ENCODE peak calls at places on chromosomes 4 and X, in five cellular contexts. P is lower leg skin; Q is hypothalamus; T is BJ; X is stimulated activated CD8-positive, alpha-beta memory T cell treated with anti-CD3 and anti-CD28 coated beads, Interleukin-15, amount 100 ng/mL, for 24 hours. I is an unnamed sample.

GRCh38 chr4:128512161-128512560 is 224.5 kb upstream of the PGRMC2 start:
- DNase-seq in P (no peak), X (no peak), T (no peak), Q (no peak), I (no peak)

GRCh38 chrX:118216488-118216887 is 99.9 kb upstream of the KLHL13 start:
- DNase-seq in X (no peak), P (no peak), T (no peak), Q (no peak), I (peak)

GRCh38 chrX:285076-285677 is 4.0 kb downstream of the PLCXD1 start:
- DNase-seq in X (no peak), Q (no peak), P (no peak), T (no peak), I (no peak)

GRCh38 chr4:45646885-45647598 is 476.8 kb downstream of the GABRG1 start:
- DNase-seq in Q (no peak), X (no peak), P (no peak), T (no peak), I (no peak)

GRCh38 chrX:37608156-37608555 is 36.7 kb downstream of the LANCL3 start:
- DNase-seq in X (no peak), P (no peak), T (no peak), Q (no peak), I (no peak)

GRCh38 chrX:72107320-72107719 is 24.4 kb downstream of the RTL5 start:
- DNase-seq in T (no peak), P (no peak), X (no peak), Q (no peak), I (no peak)

GRCh38 chr4:182240161-182241130 is 2.8 kb upstream of the TENM3 start:
- DNase-seq in Q (no peak), X (no peak), P (no peak), T (peak), I (no peak)

GRCh38 chr4:184899261-184900134 is 73.7 kb upstream of the ACSL1 start:
- DNase-seq in T (no peak), P (peak), Q (no peak), X (no peak), I (no peak)

GRCh38 chrX:108699368-108699767 is 37.0 kb downstream of the IRS4 start:
- DNase-seq in T (no peak), X (no peak), P (no peak), Q (no peak), I (no peak)

GRCh38 chrX:152601848-152602616 is 35.7 kb upstream of the GABRQ start:
- DNase-seq in P (no peak), Q (no peak), X (no peak), T (no peak), I (peak)

GRCh38 chr4:110540606-110541440 is 64.9 kb downstream of the ENPEP start:
- DNase-seq in X (no peak), T (peak), P (no peak), Q (no peak), I (no peak)

GRCh38 chrX:38800981-38801845 is at the start of gene MID1IP1:
- DNase-seq in Q (peak), X (no peak), T (peak), P (peak), I (peak)

GRCh38 chrX:10110984-10111363 is 45.8 kb upstream of the CLCN4 start:
- DNase-seq in X (peak), Q (no peak), P (no peak), T (no peak), I (no peak)

GRCh38 chr4:186144180-186144579 is 39.7 kb downstream of the FAM149A start:
- DNase-seq in P (no peak), Q (no peak), T (no peak), X (no peak), I (no peak)

GRCh38 chr4:74675673-74676279 is 118.5 kb downstream of the BTC start:
- DNase-seq in X (no peak), T (no peak), P (no peak), Q (no peak), I (peak)

GRCh38 chrX:49958727-49959126 is 36.3 kb downstream of the CLCN5 start:
- DNase-seq in X (no peak), T (no peak), Q (no peak), P (no peak), I (no peak)

GRCh38 chr4:15100380-15100779 is 98.1 kb downstream of the CPEB2 start:
- DNase-seq in X (no peak), Q (no peak), T (no peak), P (no peak), I (no peak)